ENCODE peak calls at places on chromosomes 16 and 17, in seven cellular contexts. G is skeletal muscle cell, S is omental fat pad, W is uterus, U is NCI-H187, A is activated T-cell treated with anti-CD3 and anti-CD28 coated beads for 1 hour, R is GM23248. I is an unnamed sample.

GRCh38 chr17:11948791-11949190 is 48.5 kb downstream of the ZNF18 start:
- DNase-seq in G (peak; percentile 22), U (no peak), R (peak; percentile 90), S (no peak), A (no peak), W (peak; percentile 28), I (peak; percentile 90)

GRCh38 chr17:6913608-6914443 is 82.0 kb upstream of the ALOX12 start:
- DNase-seq in A (peak; percentile 75), S (peak; percentile 77), W (peak; percentile 72), G (peak; percentile 19), U (no peak), R (peak; percentile 74), I (peak; percentile 63)

GRCh38 chr17:39002991-39003715 is 36.0 kb upstream of the FBXO47 start:
- DNase-seq in R (peak; percentile 95), W (peak; percentile 86), S (no peak), G (no peak), A (peak; percentile 7), U (no peak), I (no peak)

GRCh38 chr16:11034005-11034404 is 89.6 kb downstream of the CLEC16A start:
- DNase-seq in R (peak; percentile 93), S (no peak), U (no peak), W (peak; percentile 63), A (no peak), G (peak; percentile 91), I (peak; percentile 60)

GRCh38 chr17:5822281-5823060 is 238.2 kb upstream of the NLRP1 start:
- DNase-seq in W (no peak), U (no peak), A (no peak), S (no peak), G (no peak), R (no peak), I (no peak)

GRCh38 chr17:59332890-59333377 is 1.5 kb downstream of the YPEL2 start:
- DNase-seq in U (no peak), S (no peak), G (no peak), R (peak; percentile 67), A (no peak), W (peak; percentile 24), I (peak; percentile 41)

GRCh38 chr17:2058521-2059124 is 3.7 kb downstream of the HIC1 start:
- DNase-seq in W (peak; percentile 84), U (no peak), R (peak; percentile 50), A (no peak), G (no peak), S (no peak), I (no peak)

GRCh38 chr17:38748329-38749221 is at the start of gene PCGF2:
- DNase-seq in A (no peak), G (peak; percentile 52), R (peak; percentile 92), U (peak; percentile 89), S (peak; percentile 90), W (peak; percentile 94), I (peak; percentile 86)

GRCh38 chr17:75619506-75620431 is 13.5 kb upstream of the SMIM5 start:
- DNase-seq in S (no peak), A (no peak), W (no peak), G (no peak), R (peak; percentile 50), U (no peak), I (peak; percentile 21)

GRCh38 chr16:67726106-67727034 is 7.3 kb upstream of the GFOD2 start:
- DNase-seq in G (no peak), S (no peak), W (no peak), U (no peak), A (no peak), R (peak; percentile 62), I (no peak)

GRCh38 chr17:40442392-40443195 is 656 bp upstream of the IGFBP4 start:
- DNase-seq in R (peak; percentile 72), S (no peak), A (no peak), W (peak; percentile 70), U (no peak), G (no peak), I (peak; percentile 31)

GRCh38 chr16:67013823-67014640 is 14.9 kb upstream of the CBFB start:
- DNase-seq in S (peak; percentile 40), G (peak; percentile 41), U (peak; percentile 4), W (peak; percentile 90), R (peak; percentile 84), A (peak; percentile 54), I (peak; percentile 55)

GRCh38 chr16:54938351-54939346 is 8.0 kb downstream of the IRX5 start:
- DNase-seq in R (peak; percentile 73), U (no peak), G (no peak), W (no peak), A (no peak), S (no peak), I (no peak)

GRCh38 chr17:77952368-77952767 is 6.1 kb upstream of the TNRC6C start:
- DNase-seq in W (no peak), A (no peak), R (no peak), G (no peak), U (no peak), S (no peak), I (no peak)

GRCh38 chr17:81301195-81302144 is 6.4 kb upstream of the SLC38A10 start:
- DNase-seq in S (no peak), U (no peak), G (no peak), W (no peak), R (peak; percentile 25), A (no peak), I (no peak)

GRCh38 chr16:27701381-27701780 is 151.4 kb downstream of the KATNIP start:
- DNase-seq in S (no peak), R (no peak), G (no peak), A (no peak), W (no peak), U (no peak), I (no peak)

GRCh38 chr17:62597920-62598319 is 29.6 kb upstream of the MRC2 start:
- DNase-seq in U (no peak), G (no peak), S (no peak), R (peak; percentile 82), W (peak; percentile 51), A (no peak), I (peak; percentile 52)

GRCh38 chr17:59812139-59812538 is 80.6 kb downstream of the TUBD1 start:
- DNase-seq in R (no peak), W (no peak), A (no peak), G (no peak), S (no peak), U (no peak), I (no peak)